ENCODE peak calls at places on chromosomes 5 and 9, in five cellular contexts. V, B, F, A and I are unnamed samples. For H3K4me1, the result is how much of the 10 kb centered on the place peaks cover.

GRCh38 chr9:115292584-115293271 is 174.8 kb upstream of the TNC start:
- DNase-seq in F (no peak), A (no peak), V (no peak), B (no peak), I (no peak)

GRCh38 chr5:82551840-82552385 is 273.8 kb upstream of the RPS23 start:
- DNase-seq in A (no peak), V (no peak), F (no peak), B (no peak), I (no peak)

GRCh38 chr5:138459311-138459710 is 6.0 kb upstream of the EGR1 start:
- DNase-seq in A (peak), V (no peak), B (no peak), F (no peak), I (no peak)

GRCh38 chr5:107104774-107105050 is 566.0 kb downstream of the EFNA5 start:
- DNase-seq in V (no peak), B (no peak), F (peak), A (peak), I (no peak)

GRCh38 chr5:68762201-68762600 is 331.6 kb upstream of the SLC30A5 start:
- DNase-seq in B (no peak), V (no peak), A (no peak), F (no peak), I (no peak)

GRCh38 chr5:102152906-102153787 is 142.9 kb downstream of the SLCO4C1 start:
- DNase-seq in A (no peak), F (peak), V (no peak), B (no peak), I (no peak)

GRCh38 chr5:139385061-139385889 is 2.2 kb upstream of the SLC23A1 start:
- DNase-seq in F (peak), V (no peak), B (no peak), A (peak), I (no peak)

GRCh38 chr5:180390441-180391190 is 37.5 kb upstream of the GFPT2 start:
- DNase-seq in F (peak), A (no peak), V (no peak), B (no peak), I (no peak)

GRCh38 chr5:159645194-159645846 is 271.0 kb upstream of the ADRA1B start:
- DNase-seq in F (no peak), A (peak), V (peak), B (no peak), I (no peak)

GRCh38 chr9:6502399-6502798 is 89.4 kb downstream of the UHRF2 start:
- DNase-seq in B (no peak), A (no peak), V (no peak), F (no peak), I (no peak)

GRCh38 chr9:38224941-38225340 is 155.9 kb upstream of the SHB start:
- DNase-seq in B (no peak), V (no peak), A (no peak), F (no peak), I (no peak)
- H3K4me1 ChIP-seq in B (under half), V (under half), A (under half), F (under half), I (under half)

GRCh38 chr9:27518809-27519208 is 5.3 kb upstream of the IFNK start:
- DNase-seq in A (no peak), V (no peak), B (no peak), F (no peak), I (no peak)
- TF ChIP-seq POLR2A in A (no peak), V (no peak), B (no peak), F (no peak), I (no peak)

DNA sequence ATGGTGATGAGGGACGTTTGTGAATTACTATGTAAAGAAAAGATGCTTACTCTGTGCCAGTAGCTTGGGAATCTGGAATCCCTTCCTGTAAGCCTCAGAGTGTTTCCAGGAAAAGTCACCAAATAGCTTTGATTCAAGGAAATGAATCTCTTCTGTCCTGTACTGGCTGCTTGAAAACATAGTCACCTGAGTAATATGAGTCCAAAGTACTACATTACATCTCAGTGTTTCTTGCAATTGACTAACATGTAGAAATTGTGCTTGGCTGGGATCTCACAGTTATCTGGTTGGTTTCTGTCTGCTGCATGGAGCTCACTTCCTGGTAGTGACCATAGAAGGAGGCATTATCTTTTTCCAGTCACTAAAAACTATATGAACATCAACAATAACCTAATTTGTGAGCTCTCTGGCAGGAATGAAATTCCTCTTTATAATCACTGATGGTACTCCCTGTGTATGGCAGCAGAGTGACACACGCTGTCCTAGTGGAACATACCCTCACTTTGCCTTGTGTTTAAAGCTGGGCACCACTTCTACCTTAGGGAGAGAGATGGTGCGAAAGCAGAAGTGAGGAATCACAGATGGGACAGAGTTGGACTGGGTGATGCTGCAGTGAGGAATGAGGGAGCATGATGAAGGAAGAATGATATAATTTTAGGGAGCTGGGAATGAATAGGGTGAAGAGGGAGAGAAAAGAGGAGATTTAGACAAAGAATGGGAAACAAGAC is 568.5 kb downstream of the RAB3C start:
- DNase-seq in V (no peak), F (no peak), B (no peak), A (no peak), I (no peak)
- H3K4me1 ChIP-seq in V (under half), F (under half), B (under half), A (under half), I (under half)

GRCh38 chr9:132797861-132798659 is 80.0 kb downstream of the AK8 start:
- DNase-seq in A (no peak), B (peak), F (no peak), V (no peak), I (no peak)
- TF ChIP-seq POLR2A in A (no peak), B (no peak), F (no peak), V (no peak), I (no peak)

GRCh38 chr9:131420913-131421312 is 27.0 kb downstream of the PRRC2B start:
- DNase-seq in B (no peak), A (no peak), V (no peak), F (no peak), I (peak)
- H3K4me1 ChIP-seq in B (half or more), A (half or more), V (half or more), F (half or more), I (half or more)